ENCODE peak calls at places on chromosome 13, in five cellular contexts. F, G, B, S and Y are unnamed samples.

GRCh38 chr13:45615501-45616101 is at the start of gene ERICH6B:
- DNase-seq in F (peak; percentile 19), G (no peak), B (no peak), S (no peak), Y (no peak)

GRCh38 chr13:74695021-74695800 is 561.0 kb upstream of the KLF12 start:
- DNase-seq in F (no peak), G (no peak), B (no peak), S (no peak), Y (no peak)

GRCh38 chr13:94454906-94455305 is 24.6 kb downstream of the DCT start:
- DNase-seq in F (no peak), G (no peak), B (no peak), S (no peak), Y (no peak)

GRCh38 chr13:23146811-23147245 is 34.0 kb upstream of the SGCG start:
- DNase-seq in F (no peak), G (no peak), B (no peak), S (no peak), Y (no peak)

GRCh38 chr13:53343345-53343744 is 314.7 kb downstream of the OLFM4 start:
- DNase-seq in F (no peak), G (no peak), B (no peak), S (no peak), Y (no peak)

GRCh38 chr13:77714119-77714755 is 16.8 kb downstream of the SLAIN1 start:
- DNase-seq in F (no peak), G (no peak), B (no peak), S (no peak), Y (no peak)

GRCh38 chr13:20404488-20405222 is 121.0 kb downstream of the CRYL1 start:
- DNase-seq in F (no peak), G (no peak), B (no peak), S (no peak), Y (no peak)

GRCh38 chr13:31767175-31767900 is 28.0 kb downstream of the RXFP2 start:
- DNase-seq in F (peak; percentile 48), G (no peak), B (no peak), S (no peak), Y (peak; percentile 44)

GRCh38 chr13:39406688-39407087 is 196.3 kb downstream of the LHFPL6 start:
- DNase-seq in F (no peak), G (peak; percentile 14), B (no peak), S (no peak), Y (no peak)

GRCh38 chr13:92896842-92897241 is 329.8 kb upstream of the GPC6 start:
- DNase-seq in F (no peak), G (peak; percentile 0), B (no peak), S (no peak), Y (no peak)

GRCh38 chr13:46738055-46738454 is 58.9 kb downstream of the ESD start:
- DNase-seq in F (no peak), G (no peak), B (no peak), S (no peak), Y (no peak)

GRCh38 chr13:106028916-106029315 is 506.5 kb downstream of the EFNB2 start:
- DNase-seq in F (no peak), G (no peak), B (no peak), S (no peak), Y (no peak)

GRCh38 chr13:44899967-44900366 is 89.3 kb downstream of the NUFIP1 start:
- DNase-seq in F (no peak), G (no peak), B (no peak), S (no peak), Y (no peak)

GRCh38 chr13:110565296-110565695 is 3.8 kb upstream of the RAB20 start:
- DNase-seq in F (no peak), G (no peak), B (no peak), S (no peak), Y (no peak)

GRCh38 chr13:44271915-44272341 is 101.7 kb upstream of the SERP2 start:
- DNase-seq in F (no peak), G (no peak), B (no peak), S (no peak), Y (no peak)

GRCh38 chr13:48976677-48977625 is 1.2 kb downstream of the FNDC3A start:
- DNase-seq in F (no peak), G (peak; percentile 19), B (peak; percentile 85), S (no peak), Y (no peak)

GRCh38 chr13:33577037-33577436 is 240.9 kb upstream of the RFC3 start:
- DNase-seq in F (no peak), G (no peak), B (no peak), S (no peak), Y (no peak)

GRCh38 chr13:107767119-107767518 is 448.2 kb downstream of the LIG4 start:
- DNase-seq in F (no peak), G (no peak), B (no peak), S (no peak), Y (no peak)

GRCh38 chr13:76725211-76725610 is 161.0 kb downstream of the KCTD12 start:
- DNase-seq in F (no peak), G (no peak), B (no peak), S (no peak), Y (no peak)

GRCh38 chr13:44259045-44260042 is 114.3 kb upstream of the SERP2 start:
- DNase-seq in F (no peak), G (peak; percentile 67), B (peak; percentile 48), S (peak; percentile 29), Y (peak; percentile 44)

GRCh38 chr13:93224545-93224944 is 2.1 kb upstream of the GPC6 start:
- DNase-seq in F (peak; percentile 30), G (no peak), B (no peak), S (no peak), Y (peak; percentile 29)

GRCh38 chr13:110881811-110882210 is 33.1 kb downstream of the ANKRD10 start:
- DNase-seq in F (no peak), G (no peak), B (no peak), S (no peak), Y (no peak)

GRCh38 chr13:48942131-48942530 is 33.6 kb upstream of the FNDC3A start:
- DNase-seq in F (peak; percentile 11), G (no peak), B (no peak), S (no peak), Y (peak; percentile 5)

GRCh38 chr13:29758591-29759114 is 91.8 kb downstream of the UBL3 start:
- DNase-seq in F (no peak), G (no peak), B (peak; percentile 70), S (peak; percentile 45), Y (no peak)

GRCh38 chr13:25214371-25215252 is 42.5 kb upstream of the AMER2 start:
- DNase-seq in F (no peak), G (no peak), B (no peak), S (no peak), Y (no peak)

GRCh38 chr13:73158851-73159250 is 100.0 kb downstream of the KLF5 start:
- DNase-seq in F (no peak), G (no peak), B (no peak), S (no peak), Y (no peak)

GRCh38 chr13:37023871-37024270 is 23.3 kb downstream of the EXOSC8 start:
- DNase-seq in F (peak; percentile 5), G (no peak), B (no peak), S (no peak), Y (no peak)

GRCh38 chr13:29428310-29428991 is 167.0 kb downstream of the SLC7A1 start:
- DNase-seq in F (peak; percentile 19), G (no peak), B (no peak), S (no peak), Y (peak; percentile 21)

GRCh38 chr13:96426160-96426559 is 336.3 kb downstream of the HS6ST3 start:
- DNase-seq in F (no peak), G (no peak), B (no peak), S (no peak), Y (no peak)

GRCh38 chr13:111789420-111789819 is 277.5 kb upstream of the SOX1 start:
- DNase-seq in F (peak; percentile 0), G (no peak), B (no peak), S (no peak), Y (no peak)

GRCh38 chr13:64855506-64855905 is 2374.6 kb downstream of the PCDH9 start:
- DNase-seq in F (no peak), G (no peak), B (no peak), S (no peak), Y (no peak)

GRCh38 chr13:76822691-76823267 is 63.4 kb downstream of the KCTD12 start:
- DNase-seq in F (peak; percentile 37), G (peak; percentile 8), B (no peak), S (no peak), Y (no peak)

GRCh38 chr13:77300176-77301141 is 26.4 kb downstream of the MYCBP2 start:
- DNase-seq in F (peak; percentile 29), G (peak; percentile 35), B (no peak), S (no peak), Y (peak; percentile 19)

GRCh38 chr13:24306632-24307031 is 2.7 kb upstream of the C1QTNF9 start:
- DNase-seq in F (peak; percentile 87), G (no peak), B (no peak), S (no peak), Y (peak; percentile 68)

GRCh38 chr13:110127986-110128511 is 178.9 kb downstream of the COL4A1 start:
- DNase-seq in F (no peak), G (no peak), B (no peak), S (no peak), Y (no peak)

GRCh38 chr13:42363941-42364612 is 92.1 kb downstream of the AKAP11 start:
- DNase-seq in F (no peak), G (no peak), B (no peak), S (no peak), Y (no peak)

GRCh38 chr13:75547917-75548316 is 1.7 kb upstream of the UCHL3 start:
- DNase-seq in F (no peak), G (no peak), B (no peak), S (no peak), Y (no peak)

GRCh38 chr13:33264620-33264978 is 21.0 kb downstream of the STARD13 start:
- DNase-seq in F (no peak), G (no peak), B (peak; percentile 49), S (no peak), Y (no peak)

GRCh38 chr13:49859568-49859967 is 67.1 kb upstream of the KPNA3 start:
- DNase-seq in F (peak; percentile 73), G (no peak), B (peak; percentile 11), S (no peak), Y (peak; percentile 68)